ENCODE peak calls at places on chromosomes 3 and 15, in ten cellular contexts. H, Y, G, M, S, O, C, W, X and Q are unnamed samples.

GRCh38 chr15:95734422-95735316 is 595.8 kb upstream of the NR2F2 start:
- DNase-seq in H (no peak), Y (peak), G (no peak), M (no peak), S (no peak), O (no peak), C (no peak), W (no peak), X (no peak), Q (no peak)

GRCh38 chr15:60936186-60936585 is 292.9 kb downstream of the RORA start:
- DNase-seq in H (no peak), Y (no peak), G (no peak), M (no peak), S (no peak), O (no peak), C (no peak), W (no peak), X (no peak), Q (no peak)

GRCh38 chr15:40937762-40938529 is 8.8 kb downstream of the DLL4 start:
- DNase-seq in H (peak), Y (peak), G (no peak), M (no peak), S (no peak), O (peak), C (no peak), W (peak), X (peak), Q (peak)

GRCh38 chr3:53880396-53881345 is 1.3 kb downstream of the ACTR8 start:
- DNase-seq in H (no peak), Y (peak), G (no peak), M (no peak), S (no peak), O (peak), C (no peak), W (no peak), X (peak), Q (no peak)

GRCh38 chr3:129446926-129447325 is 6.9 kb downstream of the IFT122 start:
- DNase-seq in H (no peak), Y (no peak), G (no peak), M (no peak), S (no peak), O (no peak), C (no peak), W (no peak), X (no peak), Q (no peak)

GRCh38 chr3:122392868-122393844 is 9.2 kb downstream of the FAM162A start:
- DNase-seq in H (no peak), Y (peak), G (no peak), M (no peak), S (no peak), O (peak), C (no peak), W (peak), X (peak), Q (peak)

GRCh38 chr15:97786741-97787140 is 173.8 kb upstream of the ARRDC4 start:
- DNase-seq in H (no peak), Y (no peak), G (no peak), M (no peak), S (no peak), O (no peak), C (no peak), W (no peak), X (no peak), Q (no peak)

GRCh38 chr3:49813497-49814174 is at the start of gene UBA7:
- DNase-seq in H (peak), Y (no peak), G (peak), M (peak), S (peak), O (no peak), C (no peak), W (no peak), X (peak), Q (peak)

GRCh38 chr3:9808345-9809037 is 1.6 kb upstream of the TTLL3 start:
- DNase-seq in H (no peak), Y (peak), G (no peak), M (no peak), S (peak), O (no peak), C (peak), W (peak), X (peak), Q (peak)

GRCh38 chr15:78368671-78369070 is 28.5 kb downstream of the CRABP1 start:
- DNase-seq in H (peak), Y (no peak), G (no peak), M (no peak), S (no peak), O (no peak), C (no peak), W (no peak), X (no peak), Q (peak)

GRCh38 chr15:80788536-80788935 is 9.4 kb downstream of the CEMIP start:
- DNase-seq in H (no peak), Y (no peak), G (no peak), M (no peak), S (no peak), O (no peak), C (no peak), W (no peak), X (no peak), Q (no peak)

GRCh38 chr3:58535531-58536500 is 1.2 kb downstream of the ACOX2 start:
- DNase-seq in H (no peak), Y (no peak), G (no peak), M (no peak), S (no peak), O (peak), C (no peak), W (no peak), X (no peak), Q (peak)

GRCh38 chr3:31743690-31744089 is 211.0 kb downstream of the STT3B start:
- DNase-seq in H (peak), Y (no peak), G (no peak), M (no peak), S (no peak), O (no peak), C (no peak), W (no peak), X (no peak), Q (no peak)